ENCODE peak calls at places on chromosomes 3 and 15, in six cellular contexts. T is psoas muscle; B is naive thymus-derived CD4-positive, alpha-beta T cell; D is Peyer's patch; C is tibial nerve; E is MM.1S. O is an unnamed sample.

GRCh38 chr15:34582461-34583357 is 742 bp downstream of the GOLGA8B start:
- DNase-seq in T (peak; percentile 52), B (peak; percentile 14), D (peak; percentile 60), C (no peak), E (peak; percentile 67), O (peak; percentile 36)

GRCh38 chr3:86990734-86991481 is at the start of gene VGLL3:
- DNase-seq in T (peak; percentile 76), B (peak; percentile 2), D (peak; percentile 55), C (peak; percentile 62), E (peak; percentile 50), O (peak; percentile 71)

GRCh38 chr3:29747991-29748390 is 467.1 kb downstream of the RBMS3 start:
- DNase-seq in T (no peak), B (no peak), D (no peak), C (no peak), E (no peak), O (no peak)

GRCh38 chr3:129305592-129306091 is 27.0 kb downstream of the HMCES start:
- DNase-seq in T (peak; percentile 85), B (no peak), D (peak; percentile 84), C (peak; percentile 75), E (no peak), O (no peak)

GRCh38 chr3:98556164-98557130 is 24.7 kb downstream of the GPR15 start:
- DNase-seq in T (no peak), B (no peak), D (no peak), C (no peak), E (peak; percentile 77), O (no peak)

GRCh38 chr3:102510663-102511062 is 75.8 kb downstream of the ZPLD1 start:
- DNase-seq in T (no peak), B (no peak), D (no peak), C (no peak), E (no peak), O (no peak)

GRCh38 chr15:59689626-59690236 is 611 bp upstream of the BNIP2 start:
- DNase-seq in T (peak; percentile 92), B (peak; percentile 70), D (peak; percentile 94), C (peak; percentile 84), E (peak; percentile 79), O (peak; percentile 39)

GRCh38 chr3:76083992-76084391 is 298.6 kb upstream of the ZNF717 start:
- DNase-seq in T (no peak), B (no peak), D (no peak), C (no peak), E (no peak), O (no peak)

GRCh38 chr3:174775603-174776002 is 83.5 kb upstream of the NAALADL2 start:
- DNase-seq in T (no peak), B (no peak), D (no peak), C (no peak), E (no peak), O (no peak)

GRCh38 chr15:42401544-42402478 is 42.5 kb downstream of the CAPN3 start:
- DNase-seq in T (no peak), B (no peak), D (no peak), C (no peak), E (no peak), O (no peak)

GRCh38 chr3:125374501-125374995 is 577 bp downstream of the ZNF148 start:
- DNase-seq in T (peak; percentile 58), B (no peak), D (peak; percentile 59), C (peak; percentile 13), E (peak; percentile 19), O (peak; percentile 41)

GRCh38 chr3:185646382-185647133 is 60.5 kb downstream of the SENP2 start:
- DNase-seq in T (no peak), B (no peak), D (no peak), C (no peak), E (no peak), O (no peak)

GRCh38 chr3:141904203-141904602 is 27.8 kb downstream of the ATP1B3 start:
- DNase-seq in T (no peak), B (no peak), D (no peak), C (no peak), E (no peak), O (no peak)

GRCh38 chr3:123489400-123490004 is 40.6 kb upstream of the ADCY5 start:
- DNase-seq in T (peak; percentile 77), B (no peak), D (peak; percentile 78), C (peak; percentile 92), E (peak; percentile 46), O (peak; percentile 47)

GRCh38 chr3:20066848-20067617 is 26.8 kb downstream of the KAT2B start:
- DNase-seq in T (peak; percentile 62), B (no peak), D (no peak), C (no peak), E (no peak), O (peak; percentile 79)

GRCh38 chr15:59703979-59704796 is 15.1 kb upstream of the BNIP2 start:
- DNase-seq in T (peak; percentile 73), B (no peak), D (no peak), C (no peak), E (no peak), O (no peak)

GRCh38 chr3:146504546-146505197 is 35.3 kb upstream of the PLSCR2 start:
- DNase-seq in T (no peak), B (no peak), D (no peak), C (no peak), E (no peak), O (no peak)

GRCh38 chr3:81581966-81582599 is 179.4 kb downstream of the GBE1 start:
- DNase-seq in T (no peak), B (no peak), D (peak; percentile 50), C (peak; percentile 18), E (peak; percentile 26), O (peak; percentile 33)

GRCh38 chr3:150149651-150150051 is 179.0 kb upstream of the PFN2 start:
- DNase-seq in T (peak; percentile 71), B (no peak), D (no peak), C (no peak), E (no peak), O (no peak)

GRCh38 chr15:88246666-88247446 is 9.7 kb downstream of the NTRK3 start:
- DNase-seq in T (peak; percentile 89), B (peak; percentile 60), D (peak; percentile 86), C (peak; percentile 73), E (peak; percentile 89), O (peak; percentile 88)

GRCh38 chr15:75868019-75868418 is 24.8 kb downstream of the UBE2Q2 start:
- DNase-seq in T (no peak), B (no peak), D (no peak), C (no peak), E (no peak), O (no peak)

GRCh38 chr3:188956839-188957489 is 214.8 kb upstream of the TPRG1 start:
- DNase-seq in T (no peak), B (peak; percentile 18), D (no peak), C (peak; percentile 63), E (peak; percentile 60), O (peak; percentile 47)

GRCh38 chr3:155738580-155739076 is 6.2 kb downstream of the PLCH1 start:
- DNase-seq in T (no peak), B (no peak), D (no peak), C (no peak), E (no peak), O (no peak)

GRCh38 chr3:155737844-155738460 is 6.9 kb downstream of the PLCH1 start:
- DNase-seq in T (no peak), B (no peak), D (peak; percentile 79), C (no peak), E (no peak), O (no peak)

GRCh38 chr3:155741081-155741480 is 3.8 kb downstream of the PLCH1 start:
- DNase-seq in T (no peak), B (no peak), D (no peak), C (no peak), E (no peak), O (no peak)

GRCh38 chr3:155741598-155741997 is 3.3 kb downstream of the PLCH1 start:
- DNase-seq in T (no peak), B (no peak), D (no peak), C (no peak), E (no peak), O (no peak)

GRCh38 chr3:155739154-155739553 is 5.7 kb downstream of the PLCH1 start:
- DNase-seq in T (no peak), B (no peak), D (no peak), C (no peak), E (peak; percentile 43), O (no peak)
- H3K27me3 ChIP-seq in T (peaks cover 3% of the 10 kb centered on the region), B (no peaks in the 10 kb centered on the region), D (no peaks in the 10 kb centered on the region), C (no peaks in the 10 kb centered on the region), E (no peaks in the 10 kb centered on the region), O (no peaks in the 10 kb centered on the region)

DNA sequence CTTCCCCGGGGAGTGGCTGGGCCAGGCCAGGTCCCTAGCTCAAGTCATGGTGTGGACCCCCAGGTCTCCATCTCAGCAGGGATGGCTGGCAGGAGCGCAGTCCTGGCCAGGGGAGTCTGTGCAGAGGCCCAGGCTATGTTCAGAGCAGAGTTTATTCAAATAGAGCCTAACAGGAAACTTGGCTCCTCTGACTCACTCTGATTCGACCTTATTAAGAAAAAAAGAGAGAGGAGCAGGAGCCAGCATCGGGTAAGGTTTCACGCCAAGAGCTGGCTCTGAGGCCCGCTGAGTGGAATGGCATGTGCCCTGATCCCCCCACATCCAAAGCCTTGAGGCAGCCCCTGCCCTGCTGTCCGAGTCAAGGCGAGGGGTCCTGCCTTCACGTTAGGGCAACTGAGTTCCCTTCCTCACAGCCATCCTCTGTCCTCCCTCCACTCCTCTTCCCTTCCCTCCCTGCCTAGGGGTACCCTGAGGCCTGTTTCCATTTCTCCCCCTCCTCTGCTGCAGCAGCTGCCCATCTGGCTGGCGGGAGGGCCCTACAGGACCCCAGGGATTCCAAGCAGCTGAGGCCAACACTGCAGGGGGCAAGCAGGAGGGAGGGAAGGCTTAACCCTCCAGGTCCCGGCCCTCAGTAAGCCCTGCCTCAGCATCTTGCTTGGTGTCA is 1.9 kb upstream of the LOXL1 start:
- DNase-seq in T (peak; percentile 55), B (no peak), D (no peak), C (no peak), E (no peak), O (no peak)
- H3K4me3 ChIP-seq in T (no peak overlapping the region), B (no peak overlapping the region), D (no peak overlapping the region), C (no peak overlapping the region), E (no peak overlapping the region), O (no peak overlapping the region)

GRCh38 chr3:194348354-194348753 is 2.8 kb downstream of the CPN2 start:
- DNase-seq in T (no peak), B (no peak), D (no peak), C (no peak), E (no peak), O (no peak)

GRCh38 chr3:194343561-194343893 is 7.6 kb downstream of the CPN2 start:
- DNase-seq in T (no peak), B (no peak), D (no peak), C (no peak), E (no peak), O (no peak)

GRCh38 chr3:194346621-194347020 is 4.5 kb downstream of the CPN2 start:
- DNase-seq in T (no peak), B (no peak), D (no peak), C (no peak), E (no peak), O (no peak)

GRCh38 chr3:194344012-194344411 is 7.1 kb downstream of the CPN2 start:
- DNase-seq in T (peak; percentile 83), B (peak; percentile 54), D (peak; percentile 90), C (peak; percentile 86), E (peak; percentile 73), O (peak; percentile 91)

GRCh38 chr3:194346035-194346434 is 5.1 kb downstream of the CPN2 start:
- DNase-seq in T (no peak), B (no peak), D (no peak), C (no peak), E (no peak), O (no peak)
- H3K27me3 ChIP-seq in T (no peaks in the 10 kb centered on the region), B (no peaks in the 10 kb centered on the region), D (no peaks in the 10 kb centered on the region), C (no peaks in the 10 kb centered on the region), E (peaks cover 28% of the 10 kb centered on the region), O (no peaks in the 10 kb centered on the region)

GRCh38 chr3:6282920-6283319 is 578.0 kb upstream of the GRM7 start:
- DNase-seq in T (no peak), B (no peak), D (peak; percentile 55), C (no peak), E (no peak), O (no peak)

GRCh38 chr3:6281662-6282061 is 579.3 kb upstream of the GRM7 start:
- DNase-seq in T (no peak), B (no peak), D (no peak), C (no peak), E (no peak), O (no peak)

GRCh38 chr3:6287063-6287462 is 573.9 kb upstream of the GRM7 start:
- DNase-seq in T (no peak), B (no peak), D (no peak), C (no peak), E (no peak), O (no peak)
- H3K4me3 ChIP-seq in T (no peak overlapping the region), B (no peak overlapping the region), D (no peak overlapping the region), C (no peak overlapping the region), E (no peak overlapping the region), O (no peak overlapping the region)